ENCODE peak calls at places on chromosomes 12 and 14, in six cellular contexts. One of them, this sample, is unnamed.

GRCh38 chr14:30195946-30196345 is 268.3 kb upstream of the PRKD1 start:
- DNase-seq in AG04449: peak
- DNase-seq in gastrocnemius medialis: no peak
- DNase-seq in A549: no peak
- DNase-seq in foreskin fibroblast: peak
- DNase-seq in WTC11: no peak
- DNase-seq in this sample: no peak

GRCh38 chr14:36516719-36517241 is 3.3 kb downstream of the NKX2-1 start:
- DNase-seq in AG04449: no peak
- DNase-seq in gastrocnemius medialis: no peak
- DNase-seq in A549: no peak
- DNase-seq in foreskin fibroblast: no peak
- DNase-seq in WTC11: peak
- DNase-seq in this sample: no peak

GRCh38 chr14:49623941-49624806 is 3.6 kb downstream of the MGAT2 start:
- DNase-seq in AG04449: no peak
- DNase-seq in gastrocnemius medialis: no peak
- DNase-seq in A549: no peak
- DNase-seq in foreskin fibroblast: no peak
- DNase-seq in WTC11: no peak
- DNase-seq in this sample: no peak

GRCh38 chr14:22510527-22511110 is 78.4 kb downstream of the DAD1 start:
- DNase-seq in AG04449: peak
- DNase-seq in gastrocnemius medialis: no peak
- DNase-seq in A549: no peak
- DNase-seq in foreskin fibroblast: no peak
- DNase-seq in WTC11: no peak
- DNase-seq in this sample: no peak

GRCh38 chr12:68225576-68226476 is at the start of gene IL26:
- DNase-seq in AG04449: no peak
- DNase-seq in gastrocnemius medialis: no peak
- DNase-seq in A549: no peak
- DNase-seq in foreskin fibroblast: no peak
- DNase-seq in WTC11: no peak
- DNase-seq in this sample: no peak

GRCh38 chr12:45343269-45344051 is 127.6 kb downstream of the ANO6 start:
- DNase-seq in AG04449: no peak
- DNase-seq in gastrocnemius medialis: no peak
- DNase-seq in A549: no peak
- DNase-seq in foreskin fibroblast: peak
- DNase-seq in WTC11: no peak
- DNase-seq in this sample: no peak

GRCh38 chr12:78951746-78952532 is 87.4 kb downstream of the SYT1 start:
- DNase-seq in AG04449: no peak
- DNase-seq in gastrocnemius medialis: no peak
- DNase-seq in A549: no peak
- DNase-seq in foreskin fibroblast: no peak
- DNase-seq in WTC11: no peak
- DNase-seq in this sample: no peak

GRCh38 chr14:29627141-29627540 is 300.5 kb downstream of the PRKD1 start:
- DNase-seq in AG04449: no peak
- DNase-seq in gastrocnemius medialis: no peak
- DNase-seq in A549: no peak
- DNase-seq in foreskin fibroblast: peak
- DNase-seq in WTC11: no peak
- DNase-seq in this sample: no peak

GRCh38 chr12:67482751-67483661 is 165.5 kb upstream of the DYRK2 start:
- DNase-seq in AG04449: peak
- DNase-seq in gastrocnemius medialis: peak
- DNase-seq in A549: no peak
- DNase-seq in foreskin fibroblast: peak
- DNase-seq in WTC11: no peak
- DNase-seq in this sample: no peak

GRCh38 chr12:132610051-132610759 is at the start of gene LRCOL1:
- DNase-seq in AG04449: peak
- DNase-seq in gastrocnemius medialis: no peak
- DNase-seq in A549: no peak
- DNase-seq in foreskin fibroblast: peak
- DNase-seq in WTC11: no peak
- DNase-seq in this sample: no peak

DNA sequence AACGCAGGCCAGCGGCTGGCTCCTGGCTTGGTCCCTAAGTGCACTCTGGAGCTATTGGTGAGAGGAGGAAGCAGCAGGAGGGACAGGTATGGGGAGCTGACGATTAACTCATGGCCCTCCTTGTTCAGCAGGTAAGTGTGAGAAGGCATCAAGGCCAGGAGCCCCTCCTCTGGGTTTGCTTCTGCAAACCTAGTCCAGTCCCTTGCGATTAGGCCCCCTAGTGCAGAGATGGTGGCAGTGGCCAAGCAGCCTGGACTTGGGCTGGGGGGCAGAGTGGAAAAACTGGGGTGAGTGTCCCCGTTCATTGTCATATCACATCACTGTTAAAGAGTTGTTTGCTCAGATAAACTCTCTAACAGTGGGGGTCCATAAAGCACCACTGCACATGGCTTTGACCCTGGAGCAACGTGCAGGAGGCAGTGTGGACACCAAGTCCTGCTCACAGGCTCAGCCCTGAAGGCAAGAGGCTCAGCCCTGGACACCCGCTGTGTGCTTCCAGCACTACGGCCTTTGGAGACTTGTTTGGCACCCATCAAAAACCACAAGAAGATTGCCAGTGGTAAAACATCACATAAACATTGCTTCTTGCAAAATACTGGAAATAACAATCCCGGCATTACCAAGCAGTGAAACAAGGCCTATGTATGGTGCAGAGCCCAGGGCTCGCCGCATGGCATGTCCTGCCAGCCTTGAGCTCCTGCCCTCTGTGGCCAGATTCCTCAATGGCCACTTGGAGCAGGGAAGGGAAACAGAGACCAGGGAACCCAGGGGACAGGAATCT is 184.3 kb upstream of the RTL1 start:
- DNase-seq in AG04449: no peak
- DNase-seq in gastrocnemius medialis: peak
- DNase-seq in A549: no peak
- DNase-seq in foreskin fibroblast: no peak
- DNase-seq in WTC11: peak
- DNase-seq in this sample: no peak
- TF ChIP-seq CTCF in AG04449: no peak
- TF ChIP-seq CTCF in gastrocnemius medialis: no peak
- TF ChIP-seq CTCF in A549: no peak
- TF ChIP-seq CTCF in foreskin fibroblast: no peak
- TF ChIP-seq CTCF in WTC11: no peak
- TF ChIP-seq CTCF in this sample: no peak

DNA sequence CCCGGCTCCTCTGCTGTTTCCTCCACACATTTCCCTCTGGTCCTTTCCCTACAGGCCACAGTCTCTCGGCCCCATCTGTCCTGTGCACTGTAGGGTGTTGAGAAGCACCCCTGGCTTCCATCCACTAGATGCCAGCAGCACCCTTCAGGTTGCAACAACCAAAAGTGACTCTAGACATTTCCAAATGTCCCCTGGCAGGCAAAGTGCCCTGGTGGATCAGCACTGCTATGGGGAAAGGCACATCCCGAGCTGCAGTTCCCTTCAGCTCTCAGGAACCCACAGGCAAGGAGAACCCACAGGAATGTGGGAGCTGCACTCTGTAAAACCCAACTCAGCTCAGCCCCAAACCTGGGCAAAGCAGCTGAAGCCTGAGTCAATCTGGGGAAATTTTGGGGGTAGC is 77.0 kb downstream of the RBM19 start:
- DNase-seq in AG04449: no peak
- DNase-seq in gastrocnemius medialis: no peak
- DNase-seq in A549: no peak
- DNase-seq in foreskin fibroblast: peak
- DNase-seq in WTC11: no peak
- DNase-seq in this sample: no peak
- TF ChIP-seq CTCF in AG04449: peak
- TF ChIP-seq CTCF in gastrocnemius medialis: no peak
- TF ChIP-seq CTCF in A549: no peak
- TF ChIP-seq CTCF in foreskin fibroblast: peak
- TF ChIP-seq CTCF in WTC11: no peak
- TF ChIP-seq CTCF in this sample: no peak

DNA sequence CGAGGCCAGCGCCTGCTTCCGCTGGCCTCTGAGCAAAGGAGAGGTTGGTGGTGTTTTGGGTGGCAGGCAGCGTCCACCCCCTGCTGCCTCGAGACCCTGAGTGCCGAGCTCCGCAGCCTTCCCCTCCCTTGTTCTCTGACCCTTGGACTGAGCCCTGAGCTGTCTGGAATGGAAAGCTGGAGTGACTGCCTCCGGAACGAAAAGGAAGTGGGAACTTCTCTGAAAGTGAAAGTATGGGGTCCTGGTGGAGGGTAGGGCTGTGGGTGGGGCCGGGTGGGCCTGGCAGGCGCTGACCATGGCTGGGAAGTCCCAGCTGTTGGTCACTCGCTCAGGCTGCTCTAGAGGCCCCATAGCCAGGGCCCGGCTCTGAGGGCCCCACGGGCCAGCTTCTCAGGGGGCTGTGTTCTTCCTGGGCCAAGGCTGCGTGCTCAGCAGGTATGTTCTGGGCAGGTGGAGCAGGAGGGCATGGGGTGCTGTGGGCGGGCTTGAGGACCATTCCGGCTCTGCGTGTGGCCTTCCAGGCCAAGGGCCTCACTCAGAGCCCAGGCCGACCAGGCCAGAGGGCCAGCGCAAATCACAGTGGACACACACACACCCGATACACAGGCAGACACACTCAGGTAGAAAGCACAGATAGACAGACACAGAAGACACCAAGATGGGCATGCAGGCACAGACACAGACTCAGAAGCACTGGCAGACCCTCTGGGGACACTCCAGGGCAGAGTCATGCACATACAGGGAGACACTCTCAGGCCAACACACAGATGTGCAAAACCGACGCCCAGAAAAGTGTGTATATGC is at the start of gene EXOC3L4:
- DNase-seq in AG04449: no peak
- DNase-seq in gastrocnemius medialis: no peak
- DNase-seq in A549: no peak
- DNase-seq in foreskin fibroblast: no peak
- DNase-seq in WTC11: no peak
- DNase-seq in this sample: no peak
- TF ChIP-seq CTCF in AG04449: no peak
- TF ChIP-seq CTCF in gastrocnemius medialis: no peak
- TF ChIP-seq CTCF in A549: no peak
- TF ChIP-seq CTCF in foreskin fibroblast: no peak
- TF ChIP-seq CTCF in WTC11: no peak
- TF ChIP-seq CTCF in this sample: no peak

GRCh38 chr12:76688627-76689026 is 75.3 kb upstream of the ZDHHC17 start:
- DNase-seq in AG04449: no peak
- DNase-seq in gastrocnemius medialis: no peak
- DNase-seq in A549: peak
- DNase-seq in foreskin fibroblast: no peak
- DNase-seq in WTC11: no peak
- DNase-seq in this sample: no peak
- TF ChIP-seq CTCF in AG04449: no peak
- TF ChIP-seq CTCF in gastrocnemius medialis: no peak
- TF ChIP-seq CTCF in A549: no peak
- TF ChIP-seq CTCF in foreskin fibroblast: peak
- TF ChIP-seq CTCF in WTC11: no peak
- TF ChIP-seq CTCF in this sample: peak

DNA sequence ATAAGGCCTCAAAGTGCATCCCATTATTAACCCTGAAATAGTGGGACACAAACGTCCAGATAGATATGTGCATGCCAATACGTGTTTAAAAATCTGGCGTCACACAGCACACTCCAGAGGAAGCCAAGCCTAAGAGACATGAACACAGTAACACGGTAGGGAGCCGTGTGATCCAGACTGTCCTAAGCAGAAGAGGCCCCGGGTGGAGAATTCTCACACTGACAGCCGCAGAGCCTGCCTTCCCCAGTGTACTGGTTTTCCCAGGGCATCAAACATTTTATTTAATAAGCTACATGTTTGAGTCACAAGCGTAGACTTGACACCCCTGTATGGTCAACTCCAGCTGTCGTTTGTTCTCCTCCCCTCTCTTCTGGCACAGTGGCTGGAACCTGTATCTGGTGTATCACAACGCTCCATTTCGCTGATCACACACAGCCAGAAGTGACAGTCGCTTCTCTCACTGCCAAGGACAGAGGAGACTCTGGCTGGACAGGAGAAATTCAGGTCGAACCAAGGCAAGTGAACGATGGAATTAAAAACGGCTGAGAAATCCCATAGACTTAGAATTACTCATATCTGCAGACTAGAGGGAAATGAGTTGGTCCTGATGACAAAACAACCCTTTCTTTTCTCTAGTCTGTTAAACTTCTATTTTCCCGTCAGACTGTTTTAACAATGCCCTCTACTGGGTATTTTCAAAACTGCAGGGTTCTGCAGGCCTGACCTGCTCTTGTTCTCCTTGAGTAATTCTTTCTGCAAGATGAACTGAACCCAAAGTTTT is 359.9 kb downstream of the RGS6 start:
- DNase-seq in AG04449: peak
- DNase-seq in gastrocnemius medialis: no peak
- DNase-seq in A549: peak
- DNase-seq in foreskin fibroblast: peak
- DNase-seq in WTC11: peak
- DNase-seq in this sample: no peak
- TF ChIP-seq CTCF in AG04449: peak
- TF ChIP-seq CTCF in gastrocnemius medialis: peak
- TF ChIP-seq CTCF in A549: peak
- TF ChIP-seq CTCF in foreskin fibroblast: peak
- TF ChIP-seq CTCF in WTC11: peak
- TF ChIP-seq CTCF in this sample: peak

GRCh38 chr14:88437659-88438058 is 52.2 kb downstream of the SPATA7 start:
- DNase-seq in AG04449: no peak
- DNase-seq in gastrocnemius medialis: no peak
- DNase-seq in A549: no peak
- DNase-seq in foreskin fibroblast: no peak
- DNase-seq in WTC11: no peak
- DNase-seq in this sample: no peak
- TF ChIP-seq CTCF in AG04449: peak
- TF ChIP-seq CTCF in gastrocnemius medialis: no peak
- TF ChIP-seq CTCF in A549: no peak
- TF ChIP-seq CTCF in foreskin fibroblast: peak
- TF ChIP-seq CTCF in WTC11: no peak
- TF ChIP-seq CTCF in this sample: no peak

DNA sequence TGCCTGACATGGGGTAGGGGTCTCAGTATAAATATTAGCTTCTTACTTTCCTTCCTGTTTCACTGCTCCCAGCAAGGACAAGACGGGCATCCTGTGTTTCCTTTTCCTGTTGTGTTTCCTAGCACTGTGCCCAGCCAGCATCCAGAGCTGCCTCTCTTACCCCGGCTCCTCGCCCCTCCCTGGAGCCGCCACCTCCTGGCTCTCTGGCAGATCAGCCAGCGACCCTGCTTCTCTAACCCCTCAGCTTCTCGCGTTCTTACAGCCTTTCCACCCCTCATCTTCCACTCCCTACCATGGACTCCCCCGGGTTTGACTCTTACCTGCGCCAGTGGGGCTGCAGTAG is 17.8 kb downstream of the HDAC7 start:
- DNase-seq in AG04449: no peak
- DNase-seq in gastrocnemius medialis: no peak
- DNase-seq in A549: no peak
- DNase-seq in foreskin fibroblast: no peak
- DNase-seq in WTC11: no peak
- DNase-seq in this sample: no peak
- TF ChIP-seq CTCF in AG04449: no peak
- TF ChIP-seq CTCF in gastrocnemius medialis: no peak
- TF ChIP-seq CTCF in A549: no peak
- TF ChIP-seq CTCF in foreskin fibroblast: no peak
- TF ChIP-seq CTCF in WTC11: no peak
- TF ChIP-seq CTCF in this sample: no peak

This sample was measured in AG09319.